ENCODE peak calls at places on chromosomes 2 and 18, in five cellular contexts. One of them, this sample, is unnamed.

GRCh38 chr2:100396483-100396882 is 21.0 kb downstream of the CHST10 start:
- DNase-seq in Peyer's patch: no peak
- DNase-seq in uterus: no peak
- DNase-seq in osteoblast: no peak
- DNase-seq in heart left ventricle: no peak
- DNase-seq in this sample: no peak

GRCh38 chr18:49332679-49333078 is 127.8 kb downstream of the DYM start:
- DNase-seq in Peyer's patch: no peak
- DNase-seq in uterus: no peak
- DNase-seq in osteoblast: no peak
- DNase-seq in heart left ventricle: no peak
- DNase-seq in this sample: no peak

GRCh38 chr2:47488870-47489584 is 86.1 kb downstream of the MSH2 start:
- DNase-seq in Peyer's patch: no peak
- DNase-seq in uterus: no peak
- DNase-seq in osteoblast: peak; percentile 64
- DNase-seq in heart left ventricle: no peak
- DNase-seq in this sample: no peak

GRCh38 chr2:212489719-212490346 is 48.8 kb downstream of the ERBB4 start:
- DNase-seq in Peyer's patch: no peak
- DNase-seq in uterus: no peak
- DNase-seq in osteoblast: no peak
- DNase-seq in heart left ventricle: no peak
- DNase-seq in this sample: no peak

GRCh38 chr2:138711812-138712211 is 68.4 kb downstream of the NXPH2 start:
- DNase-seq in Peyer's patch: no peak
- DNase-seq in uterus: no peak
- DNase-seq in osteoblast: no peak
- DNase-seq in heart left ventricle: no peak
- DNase-seq in this sample: no peak

GRCh38 chr18:28767781-28768211 is 590.9 kb upstream of the CDH2 start:
- DNase-seq in Peyer's patch: no peak
- DNase-seq in uterus: no peak
- DNase-seq in osteoblast: peak; percentile 72
- DNase-seq in heart left ventricle: no peak
- DNase-seq in this sample: no peak

GRCh38 chr18:31274915-31275314 is 43.0 kb upstream of the DSG1 start:
- DNase-seq in Peyer's patch: peak; percentile 47
- DNase-seq in uterus: no peak
- DNase-seq in osteoblast: no peak
- DNase-seq in heart left ventricle: peak; percentile 63
- DNase-seq in this sample: no peak

GRCh38 chr2:186526281-186526680 is 40.2 kb downstream of the ZC3H15 start:
- DNase-seq in Peyer's patch: no peak
- DNase-seq in uterus: no peak
- DNase-seq in osteoblast: no peak
- DNase-seq in heart left ventricle: no peak
- DNase-seq in this sample: no peak

GRCh38 chr2:227415538-227416424 is 28.0 kb upstream of the SCYGR1 start:
- DNase-seq in Peyer's patch: no peak
- DNase-seq in uterus: no peak
- DNase-seq in osteoblast: peak; percentile 64
- DNase-seq in heart left ventricle: peak; percentile 36
- DNase-seq in this sample: no peak

GRCh38 chr2:30371772-30372373 is 75.2 kb upstream of the LCLAT1 start:
- DNase-seq in Peyer's patch: no peak
- DNase-seq in uterus: no peak
- DNase-seq in osteoblast: peak; percentile 71
- DNase-seq in heart left ventricle: no peak
- DNase-seq in this sample: no peak

GRCh38 chr2:106900130-106900529 is 14.2 kb upstream of the ST6GAL2 start:
- DNase-seq in Peyer's patch: no peak
- DNase-seq in uterus: no peak
- DNase-seq in osteoblast: no peak
- DNase-seq in heart left ventricle: no peak
- DNase-seq in this sample: no peak

GRCh38 chr2:110783474-110783873 is 51.1 kb downstream of the ACOXL start:
- DNase-seq in Peyer's patch: no peak
- DNase-seq in uterus: no peak
- DNase-seq in osteoblast: no peak
- DNase-seq in heart left ventricle: no peak
- DNase-seq in this sample: no peak

GRCh38 chr2:110788936-110789335 is 56.6 kb downstream of the ACOXL start:
- DNase-seq in Peyer's patch: no peak
- DNase-seq in uterus: no peak
- DNase-seq in osteoblast: peak; percentile 58
- DNase-seq in heart left ventricle: no peak
- DNase-seq in this sample: no peak

GRCh38 chr2:110785439-110785838 is 53.1 kb downstream of the ACOXL start:
- DNase-seq in Peyer's patch: no peak
- DNase-seq in uterus: no peak
- DNase-seq in osteoblast: no peak
- DNase-seq in heart left ventricle: no peak
- DNase-seq in this sample: no peak

GRCh38 chr2:110780461-110780860 is 48.1 kb downstream of the ACOXL start:
- DNase-seq in Peyer's patch: no peak
- DNase-seq in uterus: no peak
- DNase-seq in osteoblast: no peak
- DNase-seq in heart left ventricle: no peak
- DNase-seq in this sample: no peak

DNA sequence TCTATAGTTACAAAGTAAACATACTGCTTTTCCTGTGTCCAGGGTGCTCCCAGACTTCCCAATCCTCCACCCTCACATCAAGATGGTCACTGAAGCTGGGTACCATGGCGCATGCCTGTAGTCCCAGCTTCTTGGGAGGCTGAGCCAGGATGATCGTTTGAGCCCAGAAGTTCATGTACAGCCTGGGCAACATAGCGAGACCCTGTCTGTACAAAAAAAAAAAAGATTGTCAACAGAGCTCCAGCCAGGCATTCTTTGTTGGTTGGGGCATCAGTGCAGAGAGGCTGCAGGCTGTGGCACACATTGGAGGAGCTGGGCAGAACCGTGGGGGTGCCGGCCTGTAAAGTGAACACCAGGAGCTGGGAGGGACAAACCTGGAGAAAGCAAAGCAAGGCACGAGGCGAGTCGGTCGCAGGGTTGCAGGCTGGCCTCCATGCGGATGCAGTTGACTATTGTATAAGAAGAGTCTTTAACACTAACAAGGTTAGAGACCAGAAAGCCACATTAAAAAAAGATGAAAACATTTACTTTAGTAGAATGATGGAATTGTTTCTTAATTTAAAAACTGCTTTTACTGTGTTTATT is 51.8 kb downstream of the ACOXL start:
- DNase-seq in Peyer's patch: no peak
- DNase-seq in uterus: no peak
- DNase-seq in osteoblast: no peak
- DNase-seq in heart left ventricle: no peak
- DNase-seq in this sample: no peak
- H3K4me3 ChIP-seq in Peyer's patch: no peak overlapping the region
- H3K4me3 ChIP-seq in uterus: no peak overlapping the region
- H3K4me3 ChIP-seq in osteoblast: no peak overlapping the region
- H3K4me3 ChIP-seq in heart left ventricle: no peak overlapping the region
- H3K4me3 ChIP-seq in this sample: no peak overlapping the region

DNA sequence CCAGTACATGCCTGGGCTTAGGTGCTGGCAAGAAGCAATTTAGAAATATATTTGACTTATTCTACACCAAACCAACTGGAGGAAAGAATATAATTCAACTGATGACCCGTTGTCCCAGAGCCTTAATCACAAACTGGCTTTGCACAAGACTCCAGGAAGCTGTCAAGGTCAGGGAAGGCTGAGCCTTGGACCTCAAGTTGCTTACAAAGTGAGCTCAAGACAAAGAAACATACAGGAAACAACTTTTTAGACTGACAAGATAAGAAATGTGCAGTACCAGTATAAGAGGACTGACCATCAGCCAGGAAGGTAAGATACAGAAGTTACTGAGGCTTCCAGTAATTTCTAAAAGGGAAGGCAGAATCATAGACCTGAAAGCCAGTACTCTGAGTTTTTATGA is 35.0 kb upstream of the GPR55 start:
- DNase-seq in Peyer's patch: no peak
- DNase-seq in uterus: no peak
- DNase-seq in osteoblast: no peak
- DNase-seq in heart left ventricle: no peak
- DNase-seq in this sample: no peak
- H3K4me1 ChIP-seq in Peyer's patch: no peaks in the 10 kb centered on the region
- H3K4me1 ChIP-seq in uterus: no peaks in the 10 kb centered on the region
- H3K4me1 ChIP-seq in osteoblast: peaks cover 6% of the 10 kb centered on the region
- H3K4me1 ChIP-seq in heart left ventricle: no peaks in the 10 kb centered on the region
- H3K4me1 ChIP-seq in this sample: no peaks in the 10 kb centered on the region

GRCh38 chr2:72040629-72041403 is 106.8 kb downstream of the CYP26B1 start:
- DNase-seq in Peyer's patch: no peak
- DNase-seq in uterus: no peak
- DNase-seq in osteoblast: no peak
- DNase-seq in heart left ventricle: no peak
- DNase-seq in this sample: no peak
- H3K27me3 ChIP-seq in Peyer's patch: no peaks in the 10 kb centered on the region
- H3K27me3 ChIP-seq in uterus: no peaks in the 10 kb centered on the region
- H3K27me3 ChIP-seq in osteoblast: no peaks in the 10 kb centered on the region
- H3K27me3 ChIP-seq in heart left ventricle: no peaks in the 10 kb centered on the region
- H3K27me3 ChIP-seq in this sample: no peaks in the 10 kb centered on the region

GRCh38 chr18:47420130-47420529 is 168.7 kb upstream of the SKOR2 start:
- DNase-seq in Peyer's patch: no peak
- DNase-seq in uterus: no peak
- DNase-seq in osteoblast: no peak
- DNase-seq in heart left ventricle: no peak
- DNase-seq in this sample: no peak
- H3K4me3 ChIP-seq in Peyer's patch: no peak overlapping the region
- H3K4me3 ChIP-seq in uterus: no peak overlapping the region
- H3K4me3 ChIP-seq in osteoblast: no peak overlapping the region
- H3K4me3 ChIP-seq in heart left ventricle: no peak overlapping the region
- H3K4me3 ChIP-seq in this sample: no peak overlapping the region